ENCODE peak calls at places on chromosomes 6 and 20, in ten cellular contexts. T is heart right ventricle, S is left ventricle myocardium inferior, N is mucosa of descending colon, Q is adrenal gland, Z is GM12865, K is Panc1, C is HCT116, W is AG04450, G is lung. E is an unnamed sample.
A peak's percentile ranks its signal among the peaks of the same experiment; 100 is the strongest.

GRCh38 chr6:6557504-6557839 is 31.0 kb upstream of the LY86 start:
- DNase-seq in G (no peak), C (no peak), Z (no peak), W (no peak), S (no peak), Q (no peak), N (no peak), K (no peak), T (no peak), E (no peak)

GRCh38 chr6:139825935-139826374 is 451.5 kb upstream of the CITED2 start:
- DNase-seq in K (no peak), T (no peak), N (no peak), G (no peak), Q (no peak), S (no peak), C (no peak), W (no peak), Z (no peak), E (no peak)

GRCh38 chr6:26216015-26216885 is 129.0 kb downstream of the HFE start:
- DNase-seq in T (peak; percentile 78), G (no peak), Q (peak; percentile 88), Z (peak; percentile 99), C (no peak), N (peak; percentile 80), K (peak; percentile 99), W (peak; percentile 99), S (no peak), E (no peak)

GRCh38 chr6:26390504-26390903 is 7.6 kb downstream of the BTN2A2 start:
- DNase-seq in N (no peak), S (no peak), T (no peak), Q (no peak), W (no peak), G (no peak), Z (no peak), K (no peak), C (no peak), E (no peak)

GRCh38 chr20:34268145-34268544 is 26.9 kb downstream of the ASIP start:
- DNase-seq in Z (no peak), Q (no peak), G (no peak), K (no peak), S (no peak), N (no peak), W (no peak), T (no peak), C (no peak), E (no peak)

GRCh38 chr6:47242483-47243386 is 67.0 kb downstream of the TNFRSF21 start:
- DNase-seq in T (peak; percentile 88), K (peak; percentile 27), S (peak; percentile 89), W (peak; percentile 69), G (peak; percentile 88), N (peak; percentile 93), C (peak; percentile 69), Q (peak; percentile 73), Z (peak; percentile 94), E (no peak)

GRCh38 chr6:18216411-18216810 is 47.9 kb downstream of the DEK start:
- DNase-seq in W (peak; percentile 26), K (no peak), C (no peak), N (no peak), Q (no peak), G (no peak), S (no peak), T (no peak), Z (no peak), E (no peak)

GRCh38 chr6:24922174-24922573 is 13.6 kb downstream of the RIPOR2 start:
- DNase-seq in S (no peak), C (no peak), Q (no peak), N (no peak), Z (no peak), T (no peak), G (no peak), K (no peak), W (no peak), E (no peak)

GRCh38 chr6:52390361-52390727 is 28.4 kb downstream of the PAQR8 start:
- DNase-seq in Q (no peak), K (no peak), W (no peak), G (no peak), C (peak; percentile 45), S (no peak), T (no peak), Z (peak; percentile 82), N (peak; percentile 43), E (no peak)

GRCh38 chr6:89859744-89860143 is 30.1 kb downstream of the CASP8AP2 start:
- DNase-seq in W (no peak), K (no peak), C (no peak), S (no peak), N (no peak), T (no peak), Z (peak; percentile 71), G (no peak), Q (no peak), E (no peak)

DNA sequence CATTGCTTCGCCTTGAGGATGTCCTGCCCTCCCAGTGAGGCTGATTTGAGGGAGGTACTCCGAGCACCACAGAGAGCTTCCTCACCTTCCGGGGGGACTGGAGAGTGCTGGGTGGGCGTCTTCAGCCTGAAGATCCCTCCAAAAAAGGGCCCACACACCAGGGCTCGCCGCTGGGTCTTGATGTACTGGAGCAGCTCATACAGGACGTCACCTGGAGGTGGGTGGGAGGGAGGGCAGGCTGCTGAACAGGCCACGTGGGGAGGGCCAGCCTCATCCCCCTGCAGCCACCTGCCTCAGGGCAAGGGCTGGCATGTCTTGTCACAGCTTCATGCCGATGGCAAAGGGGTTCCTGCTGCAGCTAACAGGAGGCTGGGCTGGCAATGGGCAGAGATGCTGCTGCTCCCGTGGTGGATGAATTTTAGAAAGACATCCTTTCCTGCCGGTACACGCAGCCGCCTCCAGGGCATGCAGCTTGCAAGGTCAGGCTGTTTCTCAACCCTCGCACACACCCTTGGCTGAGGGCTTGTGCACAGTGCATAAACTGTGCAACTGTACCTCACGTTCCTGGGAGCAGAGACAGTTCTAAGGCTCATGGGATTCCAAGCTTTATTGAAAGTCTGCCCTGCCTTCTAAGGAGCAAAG is 14.0 kb downstream of the ETV7 start:
- DNase-seq in G (no peak), K (no peak), Z (no peak), C (no peak), Q (peak; percentile 43), W (no peak), S (no peak), T (no peak), N (no peak), E (no peak)
- TF ChIP-seq CTCF in G (no peak), K (no peak), Z (no peak), C (no peak), Q (no peak), W (no peak), S (no peak), T (no peak), N (no peak), E (no peak)

DNA sequence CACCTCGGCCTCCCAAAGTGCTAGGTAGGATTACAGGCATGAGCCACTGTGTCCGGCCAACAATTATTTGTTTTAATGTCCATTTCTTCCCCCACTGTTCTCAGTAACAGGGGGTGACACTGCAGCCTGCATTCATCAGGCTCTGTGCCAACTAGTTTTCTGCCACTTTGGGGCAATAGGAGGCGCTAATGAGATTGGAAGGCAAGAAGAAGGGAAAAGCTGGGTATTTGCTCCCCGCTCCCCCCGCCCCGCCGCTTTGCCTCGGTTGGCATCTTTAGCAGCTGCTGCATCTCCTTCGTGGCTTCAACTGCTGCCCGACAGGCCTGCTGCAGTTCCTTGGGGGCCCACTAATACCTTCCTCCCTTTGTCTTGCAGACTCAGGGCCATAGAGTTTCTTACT is 35.0 kb upstream of the MDGA1 start:
- DNase-seq in W (no peak), Z (no peak), G (no peak), N (no peak), T (no peak), K (no peak), S (no peak), C (no peak), Q (no peak), E (no peak)
- TF ChIP-seq CTCF in W (no peak), Z (no peak), G (no peak), N (no peak), T (no peak), K (no peak), S (no peak), C (no peak), Q (no peak), E (no peak)

GRCh38 chr6:33417903-33418689 is at the start of gene CUTA:
- DNase-seq in C (peak; percentile 99), G (peak; percentile 99), Z (peak; percentile 100), N (peak; percentile 98), T (peak; percentile 99), Q (peak; percentile 100), S (peak; percentile 99), K (peak; percentile 98), W (peak; percentile 99), E (peak; percentile 95)
- TF ChIP-seq CTCF in C (no peak), G (no peak), Z (peak; percentile 37), N (peak; percentile 14), T (peak; percentile 45), Q (no peak), S (peak; percentile 51), K (peak; percentile 72), W (no peak), E (peak; percentile 43)

DNA sequence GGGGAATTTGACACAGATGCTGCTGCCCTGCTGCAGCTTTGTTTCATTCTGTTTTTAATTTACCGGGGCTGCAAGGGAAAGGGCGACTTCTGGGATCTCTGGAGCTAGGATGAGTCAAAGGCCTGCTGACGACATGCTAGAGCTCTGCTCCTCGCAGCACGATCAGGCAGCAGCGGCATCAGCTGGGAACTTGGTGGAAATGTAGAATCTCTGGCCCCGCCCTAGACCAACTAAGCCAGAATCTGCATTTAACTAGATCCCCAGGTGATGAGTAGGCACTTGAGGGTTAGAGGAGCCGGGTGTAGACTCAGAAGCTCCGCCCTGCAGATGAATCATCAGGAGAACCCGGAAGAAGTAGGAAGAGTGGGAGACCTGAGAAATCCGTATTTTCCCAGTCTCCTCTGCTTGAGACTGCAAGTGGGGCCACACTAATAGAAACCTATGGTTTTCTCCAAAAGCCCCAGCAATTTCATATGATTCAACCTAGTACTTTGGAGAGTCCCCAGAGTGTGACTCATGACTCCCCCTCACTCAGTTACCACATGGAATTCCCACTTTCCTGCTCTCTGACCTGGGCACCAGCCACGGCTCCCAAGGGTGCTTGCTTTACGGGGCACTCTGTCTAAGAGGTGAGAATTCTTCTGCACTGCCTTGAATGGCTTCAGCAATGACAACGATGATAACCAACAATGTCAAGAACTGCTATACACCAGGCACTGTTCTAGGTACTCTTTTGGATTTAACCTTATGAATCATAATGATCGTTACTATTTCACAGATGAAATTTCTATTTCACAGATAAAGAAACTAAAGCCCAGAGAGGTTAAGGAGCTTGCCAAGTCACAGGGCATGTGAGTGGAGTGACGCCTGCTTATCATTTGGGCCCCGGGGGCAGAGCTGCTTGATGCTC is 18.1 kb downstream of the TUBB2B start:
- DNase-seq in Q (peak; percentile 36), C (peak; percentile 96), S (peak; percentile 22), Z (peak; percentile 91), G (peak; percentile 72), K (peak; percentile 88), N (peak; percentile 57), T (no peak), W (peak; percentile 68), E (no peak)
- TF ChIP-seq CTCF in Q (no peak), C (peak; percentile 55), S (no peak), Z (no peak), G (no peak), K (no peak), N (no peak), T (no peak), W (no peak), E (no peak)

E was measured in progenitor cell of endocrine pancreas.